ENCODE peak calls at places on chromosome 19, in five cellular contexts. I is CD8-positive, alpha-beta T cell; Y is heart left ventricle; L is Caco-2; J is spleen. E is an unnamed sample.

GRCh38 chr19:17807731-17808316 is 12.9 kb downstream of the B3GNT3 start:
- DNase-seq in I (peak; percentile 19), Y (no peak), L (no peak), J (peak; percentile 75), E (no peak)

GRCh38 chr19:44671400-44671799 is at the start of gene CEACAM19:
- DNase-seq in I (no peak), Y (no peak), L (no peak), J (no peak), E (no peak)

GRCh38 chr19:36245210-36246005 is 30.5 kb downstream of the ZNF146 start:
- DNase-seq in I (no peak), Y (no peak), L (no peak), J (no peak), E (no peak)

GRCh38 chr19:3509566-3509989 is 3.5 kb downstream of the FZR1 start:
- DNase-seq in I (no peak), Y (no peak), L (no peak), J (no peak), E (no peak)

GRCh38 chr19:21823224-21823623 is 12.8 kb downstream of the ZNF43 start:
- DNase-seq in I (no peak), Y (no peak), L (no peak), J (no peak), E (no peak)

GRCh38 chr19:52923782-52924593 is 760 bp upstream of the ZNF888 start:
- DNase-seq in I (no peak), Y (peak; percentile 73), L (peak; percentile 61), J (peak; percentile 78), E (peak; percentile 66)

GRCh38 chr19:31436121-31436776 is 87.0 kb upstream of the TSHZ3 start:
- DNase-seq in I (no peak), Y (no peak), L (no peak), J (no peak), E (no peak)

GRCh38 chr19:3977242-3978143 is 6.6 kb upstream of the DAPK3 start:
- DNase-seq in I (no peak), Y (no peak), L (no peak), J (no peak), E (no peak)

GRCh38 chr19:45408121-45408520 is 1.7 kb downstream of the POLR1G start:
- DNase-seq in I (no peak), Y (no peak), L (no peak), J (no peak), E (no peak)

GRCh38 chr19:2261438-2262172 is 5.4 kb upstream of the JSRP1 start:
- DNase-seq in I (peak; percentile 47), Y (peak; percentile 68), L (no peak), J (no peak), E (peak; percentile 60)

GRCh38 chr19:4403005-4403761 is 743 bp downstream of the CHAF1A start:
- DNase-seq in I (no peak), Y (no peak), L (no peak), J (no peak), E (no peak)

GRCh38 chr19:56839665-56840451 is 668 bp downstream of the PEG3 start:
- DNase-seq in I (no peak), Y (peak; percentile 91), L (no peak), J (peak; percentile 85), E (peak; percentile 61)

GRCh38 chr19:21328402-21328801 is 808 bp downstream of the ZNF708 start:
- DNase-seq in I (no peak), Y (no peak), L (no peak), J (no peak), E (no peak)

GRCh38 chr19:24074720-24075119 is 12.3 kb upstream of the ZNF254 start:
- DNase-seq in I (no peak), Y (no peak), L (no peak), J (no peak), E (no peak)

GRCh38 chr19:45164577-45165335 is 4.0 kb upstream of the NKPD1 start:
- DNase-seq in I (peak; percentile 20), Y (no peak), L (no peak), J (peak; percentile 88), E (peak; percentile 82)

GRCh38 chr19:10115392-10116084 is 4.0 kb downstream of the P2RY11 start:
- DNase-seq in I (no peak), Y (no peak), L (no peak), J (peak; percentile 80), E (no peak)

GRCh38 chr19:10517361-10517759 is at the start of gene S1PR5:
- DNase-seq in I (no peak), Y (no peak), L (no peak), J (no peak), E (no peak)

GRCh38 chr19:33795370-33796163 is 1.1 kb upstream of the KCTD15 start:
- DNase-seq in I (no peak), Y (peak; percentile 93), L (peak; percentile 83), J (peak; percentile 88), E (peak; percentile 85)

GRCh38 chr19:42606660-42607351 is 12.1 kb upstream of the CEACAM8 start:
- DNase-seq in I (peak; percentile 16), Y (peak; percentile 73), L (peak; percentile 75), J (peak; percentile 88), E (peak; percentile 89)

GRCh38 chr19:54391589-54392061 is 23.6 kb upstream of the TTYH1 start:
- DNase-seq in I (no peak), Y (no peak), L (peak; percentile 47), J (no peak), E (no peak)

GRCh38 chr19:36894849-36895383 is 21.2 kb downstream of the ZNF829 start:
- DNase-seq in I (no peak), Y (no peak), L (no peak), J (no peak), E (no peak)

GRCh38 chr19:45376045-45376724 is 5.8 kb upstream of the ERCC2 start:
- DNase-seq in I (no peak), Y (no peak), L (peak; percentile 93), J (no peak), E (no peak)

GRCh38 chr19:38213911-38214625 is 10.0 kb downstream of the DPF1 start:
- DNase-seq in I (peak; percentile 43), Y (no peak), L (no peak), J (no peak), E (no peak)

GRCh38 chr19:29667390-29667783 is 2.1 kb downstream of the PLEKHF1 start:
- DNase-seq in I (no peak), Y (no peak), L (no peak), J (peak; percentile 79), E (no peak)

GRCh38 chr19:6856749-6857372 is 30.5 kb upstream of the ADGRE1 start:
- DNase-seq in I (no peak), Y (no peak), L (no peak), J (peak; percentile 41), E (no peak)

GRCh38 chr19:5297272-5297669 is 43.3 kb downstream of the PTPRS start:
- DNase-seq in I (no peak), Y (no peak), L (no peak), J (no peak), E (no peak)

GRCh38 chr19:17617807-17618192 is 62.4 kb downstream of the COLGALT1 start:
- DNase-seq in I (no peak), Y (no peak), L (no peak), J (no peak), E (no peak)

GRCh38 chr19:18477042-18477760 is 39.3 kb upstream of the ISYNA1 start:
- DNase-seq in I (no peak), Y (peak; percentile 67), L (no peak), J (peak; percentile 70), E (no peak)

GRCh38 chr19:31974941-31975340 is 370.5 kb upstream of the ZNF507 start:
- DNase-seq in I (no peak), Y (no peak), L (no peak), J (no peak), E (no peak)

GRCh38 chr19:18437481-18438330 is at the start of gene ISYNA1:
- DNase-seq in I (peak; percentile 41), Y (no peak), L (peak; percentile 56), J (peak; percentile 91), E (peak; percentile 62)

GRCh38 chr19:40445637-40445944 is 1.5 kb upstream of the SERTAD3 start:
- DNase-seq in I (no peak), Y (no peak), L (no peak), J (peak; percentile 79), E (no peak)
- H3K4me3 ChIP-seq in I (no peak overlapping the region), Y (no peak overlapping the region), L (no peak overlapping the region), J (no peak overlapping the region), E (no peak overlapping the region)

GRCh38 chr19:1245468-1245867 is 2.9 kb upstream of the MIDN start:
- DNase-seq in I (no peak), Y (no peak), L (no peak), J (no peak), E (no peak)
- H3K4me1 ChIP-seq in I (peaks cover 49% of the 10 kb centered on the region), Y (peaks cover 71% of the 10 kb centered on the region), L (peaks cover 42% of the 10 kb centered on the region), J (peaks cover 79% of the 10 kb centered on the region), E (peaks cover 73% of the 10 kb centered on the region)

GRCh38 chr19:12872255-12872654 is 9.0 kb downstream of the DNASE2 start:
- DNase-seq in I (no peak), Y (no peak), L (no peak), J (no peak), E (no peak)

GRCh38 chr19:12875086-12875485 is 6.2 kb downstream of the DNASE2 start:
- DNase-seq in I (no peak), Y (no peak), L (no peak), J (no peak), E (no peak)

GRCh38 chr19:12873891-12874745 is 7.1 kb downstream of the DNASE2 start:
- DNase-seq in I (no peak), Y (no peak), L (no peak), J (no peak), E (no peak)

GRCh38 chr19:12871681-12872080 is 9.6 kb downstream of the DNASE2 start:
- DNase-seq in I (no peak), Y (no peak), L (no peak), J (no peak), E (no peak)

GRCh38 chr19:12872941-12873890 is 8.0 kb downstream of the DNASE2 start:
- DNase-seq in I (no peak), Y (peak; percentile 67), L (peak; percentile 84), J (no peak), E (peak; percentile 88)
- H3K4me3 ChIP-seq in I (no peak overlapping the region), Y (peak overlapping the region; percentile 44), L (peak overlapping the region; percentile 30), J (no peak overlapping the region), E (peak overlapping the region; percentile 13)

GRCh38 chr19:1109032-1109541 is 5.3 kb downstream of the GPX4 start:
- DNase-seq in I (no peak), Y (no peak), L (no peak), J (peak; percentile 79), E (no peak)
- H3K4me1 ChIP-seq in I (peaks cover 23% of the 10 kb centered on the region), Y (peaks cover 29% of the 10 kb centered on the region), L (peaks cover 5% of the 10 kb centered on the region), J (peaks cover 60% of the 10 kb centered on the region), E (peaks cover 54% of the 10 kb centered on the region)

GRCh38 chr19:48833977-48834376 is 2.3 kb downstream of the HSD17B14 start:
- DNase-seq in I (no peak), Y (no peak), L (no peak), J (no peak), E (no peak)

GRCh38 chr19:48835734-48836088 is 580 bp downstream of the HSD17B14 start:
- DNase-seq in I (peak; percentile 89), Y (peak; percentile 94), L (peak; percentile 97), J (peak; percentile 96), E (peak; percentile 98)

GRCh38 chr19:48837586-48838191 is 1.4 kb upstream of the HSD17B14 start:
- DNase-seq in I (no peak), Y (no peak), L (no peak), J (no peak), E (no peak)

GRCh38 chr19:48836089-48837017 is at the start of gene HSD17B14:
- DNase-seq in I (no peak), Y (no peak), L (peak; percentile 77), J (no peak), E (no peak)

GRCh38 chr19:48837081-48837524 is 812 bp upstream of the HSD17B14 start:
- DNase-seq in I (peak; percentile 67), Y (peak; percentile 89), L (peak; percentile 65), J (peak; percentile 94), E (peak; percentile 56)
- H3K4me3 ChIP-seq in I (peak overlapping the region; percentile 51), Y (peak overlapping the region; percentile 47), L (peak overlapping the region; percentile 63), J (peak overlapping the region; percentile 31), E (peak overlapping the region; percentile 38)

GRCh38 chr19:7924651-7925170 is 1.2 kb downstream of the CTXN1 start:
- DNase-seq in I (no peak), Y (no peak), L (no peak), J (peak; percentile 84), E (no peak)
- H3K4me1 ChIP-seq in I (peaks cover 27% of the 10 kb centered on the region), Y (peaks cover 62% of the 10 kb centered on the region), L (peaks cover 23% of the 10 kb centered on the region), J (peaks cover 76% of the 10 kb centered on the region), E (peaks cover 86% of the 10 kb centered on the region)

E was measured in stomach.